ENCODE peak calls at places on chromosomes 13 and 19, in nine cellular contexts. Q, C, P, H, L, D, Y, V and N are unnamed samples.
A peak's percentile ranks its signal among the peaks of the same experiment; 100 is the strongest.

GRCh38 chr13:89239361-89240127 is 1568.4 kb downstream of the SLITRK5 start:
- DNase-seq in Q (no peak), C (no peak), P (no peak), H (no peak), L (no peak), D (no peak), Y (no peak), V (no peak), N (no peak)

GRCh38 chr19:5503598-5503997 is 48.4 kb downstream of the ZNRF4 start:
- DNase-seq in Q (no peak), C (no peak), P (no peak), H (no peak), L (no peak), D (no peak), Y (peak; percentile 46), V (no peak), N (peak; percentile 65)

GRCh38 chr13:54366728-54367127 is 1338.1 kb downstream of the OLFM4 start:
- DNase-seq in Q (no peak), C (no peak), P (no peak), H (no peak), L (no peak), D (no peak), Y (no peak), V (no peak), N (no peak)

GRCh38 chr13:103133551-103133950 is 67.3 kb upstream of the SLC10A2 start:
- DNase-seq in Q (no peak), C (no peak), P (no peak), H (no peak), L (no peak), D (no peak), Y (no peak), V (no peak), N (no peak)

GRCh38 chr13:22428188-22428828 is 752.5 kb upstream of the SGCG start:
- DNase-seq in Q (no peak), C (no peak), P (peak; percentile 15), H (no peak), L (no peak), D (no peak), Y (no peak), V (no peak), N (no peak)

GRCh38 chr13:22369840-22370239 is 699.0 kb downstream of the FGF9 start:
- DNase-seq in Q (no peak), C (no peak), P (no peak), H (no peak), L (no peak), D (no peak), Y (no peak), V (no peak), N (peak; percentile 72)

GRCh38 chr13:29239653-29240525 is 355.6 kb downstream of the SLC7A1 start:
- DNase-seq in Q (no peak), C (no peak), P (no peak), H (no peak), L (no peak), D (no peak), Y (no peak), V (no peak), N (no peak)

GRCh38 chr19:12085074-12085818 is 20.7 kb downstream of the ZNF844 start:
- DNase-seq in Q (no peak), C (no peak), P (no peak), H (no peak), L (no peak), D (no peak), Y (no peak), V (no peak), N (no peak)

GRCh38 chr19:57263244-57263643 is 17.0 kb upstream of the ZNF460 start:
- DNase-seq in Q (no peak), C (no peak), P (no peak), H (no peak), L (no peak), D (no peak), Y (no peak), V (no peak), N (peak; percentile 46)

GRCh38 chr13:40096357-40096911 is 441.0 kb downstream of the COG6 start:
- DNase-seq in Q (no peak), C (no peak), P (no peak), H (peak; percentile 61), L (no peak), D (no peak), Y (no peak), V (no peak), N (no peak)

GRCh38 chr13:111508902-111509509 is 188.6 kb downstream of the TEX29 start:
- DNase-seq in Q (peak; percentile 6), C (no peak), P (no peak), H (no peak), L (no peak), D (no peak), Y (no peak), V (no peak), N (no peak)

GRCh38 chr13:113448885-113449692 is 4.2 kb downstream of the ADPRHL1 start:
- DNase-seq in Q (peak; percentile 99), C (peak; percentile 91), P (no peak), H (peak; percentile 89), L (no peak), D (no peak), Y (peak; percentile 96), V (no peak), N (peak; percentile 43)

GRCh38 chr13:112729408-112729807 is 39.6 kb downstream of the ATP11A start:
- DNase-seq in Q (no peak), C (no peak), P (no peak), H (peak; percentile 37), L (peak; percentile 74), D (no peak), Y (no peak), V (no peak), N (peak; percentile 44)

GRCh38 chr13:111359930-111360329 is 39.5 kb downstream of the TEX29 start:
- DNase-seq in Q (no peak), C (no peak), P (no peak), H (no peak), L (no peak), D (no peak), Y (no peak), V (no peak), N (peak; percentile 63)

GRCh38 chr13:101514695-101515275 is 62.3 kb downstream of the ITGBL1 start:
- DNase-seq in Q (peak; percentile 54), C (peak; percentile 7), P (peak; percentile 17), H (no peak), L (no peak), D (no peak), Y (peak; percentile 67), V (peak; percentile 62), N (peak; percentile 53)

GRCh38 chr19:28934626-28935025 is 278.3 kb downstream of the UQCRFS1 start:
- DNase-seq in Q (no peak), C (no peak), P (no peak), H (no peak), L (no peak), D (no peak), Y (no peak), V (no peak), N (peak; percentile 8)

GRCh38 chr13:31242342-31242741 is 42.6 kb downstream of the B3GLCT start:
- DNase-seq in Q (no peak), C (no peak), P (no peak), H (no peak), L (no peak), D (no peak), Y (no peak), V (no peak), N (no peak)

GRCh38 chr19:10009714-10010224 is 535 bp downstream of the COL5A3 start:
- DNase-seq in Q (no peak), C (no peak), P (no peak), H (no peak), L (no peak), D (no peak), Y (no peak), V (no peak), N (no peak)
- H3K4me3 ChIP-seq in Q (no peak overlapping the region), C (no peak overlapping the region), P (no peak overlapping the region), H (peak overlapping the region; percentile 44), L (peak overlapping the region; percentile 69), D (peak overlapping the region; percentile 43), Y (peak overlapping the region; percentile 41), V (peak overlapping the region; percentile 47), N (no peak overlapping the region)

GRCh38 chr19:1236566-1236965 is 1.2 kb downstream of the CBARP start:
- DNase-seq in Q (no peak), C (no peak), P (peak; percentile 88), H (no peak), L (no peak), D (no peak), Y (no peak), V (no peak), N (no peak)

GRCh38 chr19:1238373-1239303 is 833 bp upstream of the CBARP start:
- DNase-seq in Q (no peak), C (no peak), P (no peak), H (no peak), L (no peak), D (no peak), Y (no peak), V (no peak), N (peak; percentile 62)

GRCh38 chr19:1237754-1238372 is at the start of gene CBARP:
- DNase-seq in Q (no peak), C (no peak), P (peak; percentile 91), H (peak; percentile 54), L (peak; percentile 44), D (no peak), Y (no peak), V (no peak), N (peak; percentile 83)

GRCh38 chr19:1235625-1236538 is 1.9 kb downstream of the CBARP start:
- DNase-seq in Q (no peak), C (no peak), P (peak; percentile 66), H (no peak), L (no peak), D (no peak), Y (no peak), V (no peak), N (no peak)

GRCh38 chr19:1237027-1237659 is 662 bp downstream of the CBARP start:
- DNase-seq in Q (no peak), C (no peak), P (peak; percentile 81), H (no peak), L (no peak), D (no peak), Y (no peak), V (no peak), N (peak; percentile 67)
- H3K4me3 ChIP-seq in Q (peak overlapping the region; percentile 80), C (peak overlapping the region; percentile 46), P (peak overlapping the region; percentile 74), H (peak overlapping the region; percentile 61), L (peak overlapping the region; percentile 73), D (peak overlapping the region; percentile 59), Y (peak overlapping the region; percentile 63), V (peak overlapping the region; percentile 72), N (peak overlapping the region; percentile 78)

GRCh38 chr19:46924874-46925547 is 64.2 kb downstream of the ARHGAP35 start:
- DNase-seq in Q (no peak), C (peak; percentile 22), P (no peak), H (peak; percentile 66), L (no peak), D (no peak), Y (peak; percentile 70), V (no peak), N (no peak)
- H3K4me3 ChIP-seq in Q (no peak overlapping the region), C (no peak overlapping the region), P (no peak overlapping the region), H (no peak overlapping the region), L (peak overlapping the region; percentile 2), D (peak overlapping the region; percentile 31), Y (peak overlapping the region; percentile 1), V (no peak overlapping the region), N (no peak overlapping the region)

DNA sequence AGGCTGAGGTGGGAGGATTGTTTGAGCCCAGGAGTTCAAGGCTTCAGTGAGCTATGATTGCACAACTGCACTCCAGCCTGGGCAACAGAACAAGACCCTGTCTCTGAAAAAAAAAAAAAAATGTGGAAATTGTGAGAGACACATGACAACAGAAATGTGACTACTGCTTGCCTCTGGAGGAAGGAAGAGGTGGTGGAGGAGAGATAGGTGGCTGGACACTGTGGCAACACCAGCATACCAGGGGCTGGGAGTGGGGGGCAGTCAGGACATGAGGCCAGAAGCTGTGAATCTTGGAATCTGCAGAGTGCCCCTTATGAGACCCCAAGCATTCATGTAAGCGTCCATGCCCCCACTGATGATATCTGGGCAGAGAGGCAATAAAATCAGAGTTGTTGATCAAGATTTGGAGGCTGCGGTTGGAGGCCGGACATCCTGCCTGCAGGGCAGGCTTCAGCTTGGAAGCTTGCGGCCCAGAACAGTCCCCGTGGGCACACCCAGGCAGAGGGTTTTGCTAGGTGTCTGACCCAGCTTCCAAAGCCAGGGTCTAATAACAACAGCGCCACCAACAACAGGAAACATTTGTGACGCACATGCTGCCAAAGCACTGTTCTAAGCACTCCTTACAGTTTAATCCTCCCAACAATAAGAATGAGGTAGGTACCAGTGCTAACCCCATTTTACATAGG is 16.9 kb downstream of the FAM187B start:
- DNase-seq in Q (no peak), C (no peak), P (no peak), H (peak; percentile 93), L (peak; percentile 33), D (no peak), Y (no peak), V (no peak), N (peak; percentile 17)
- H3K4me3 ChIP-seq in Q (no peak overlapping the region), C (no peak overlapping the region), P (no peak overlapping the region), H (no peak overlapping the region), L (no peak overlapping the region), D (no peak overlapping the region), Y (no peak overlapping the region), V (no peak overlapping the region), N (no peak overlapping the region)